ENCODE peak calls at places on chromosomes 13 and 19, in nine cellular contexts. H, B, E, N, S, V, M, J and L are unnamed samples.

GRCh38 chr19:373391-374182 is 29.0 kb upstream of the MIER2 start:
- DNase-seq in J (peak; percentile 29), E (no peak), V (no peak), N (no peak), M (no peak), H (no peak), S (no peak), B (no peak), L (no peak)

GRCh38 chr13:79194272-79194671 is 211.8 kb downstream of the RBM26 start:
- DNase-seq in B (no peak), H (no peak), M (no peak), E (no peak), N (peak; percentile 49), J (no peak), S (no peak), V (peak; percentile 51), L (peak; percentile 64)

GRCh38 chr13:73913043-73913740 is 221.0 kb downstream of the KLF12 start:
- DNase-seq in B (no peak), M (no peak), S (peak; percentile 13), V (no peak), E (peak; percentile 60), H (peak; percentile 77), N (no peak), J (no peak), L (no peak)

GRCh38 chr13:20141238-20142018 is 19.4 kb downstream of the GJA3 start:
- DNase-seq in B (no peak), M (peak; percentile 71), H (no peak), V (no peak), N (no peak), E (no peak), J (no peak), S (no peak), L (no peak)

GRCh38 chr13:21014666-21015170 is 46.7 kb downstream of the LATS2 start:
- DNase-seq in J (peak; percentile 65), S (peak; percentile 51), M (peak; percentile 66), N (no peak), V (no peak), B (no peak), H (peak; percentile 80), E (peak; percentile 88), L (no peak)

GRCh38 chr19:18304496-18305312 is 18.2 kb downstream of the LSM4 start:
- DNase-seq in B (peak; percentile 65), H (peak; percentile 75), E (peak; percentile 72), M (peak; percentile 89), J (peak; percentile 89), S (no peak), N (peak; percentile 92), V (peak; percentile 89), L (peak; percentile 89)

GRCh38 chr19:31301306-31301980 is 47.8 kb downstream of the TSHZ3 start:
- DNase-seq in N (no peak), J (no peak), M (no peak), H (no peak), E (no peak), B (no peak), S (no peak), V (no peak), L (no peak)

GRCh38 chr13:31742102-31742695 is 2.9 kb downstream of the RXFP2 start:
- DNase-seq in E (peak; percentile 88), J (peak; percentile 63), H (peak; percentile 83), S (peak; percentile 73), N (peak; percentile 53), M (peak; percentile 45), B (peak; percentile 73), V (peak; percentile 34), L (peak; percentile 65)

GRCh38 chr13:106649495-106649894 is 81.6 kb upstream of the ARGLU1 start:
- DNase-seq in M (no peak), N (no peak), H (peak; percentile 16), B (no peak), J (no peak), E (no peak), V (no peak), S (peak; percentile 39), L (no peak)

DNA sequence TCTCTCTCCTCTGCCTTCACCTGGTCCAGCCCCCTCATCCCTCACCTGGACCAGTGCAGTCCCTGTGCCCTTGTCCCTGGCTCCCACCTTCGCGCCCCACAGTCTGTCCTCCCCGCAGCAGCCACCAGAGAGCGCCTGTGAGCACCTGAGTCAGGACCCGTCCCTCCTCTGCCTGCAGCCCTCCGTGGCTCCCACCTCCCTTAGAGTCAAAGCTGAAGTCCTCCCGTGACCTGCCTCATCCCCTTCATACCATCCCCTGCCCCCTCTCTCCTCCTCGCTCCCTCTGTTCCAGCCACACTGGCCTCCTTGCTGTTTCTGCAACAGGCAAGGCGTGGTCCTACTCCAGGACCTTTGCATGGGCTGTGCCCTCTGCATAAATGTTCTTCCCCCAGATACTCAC is 10.3 kb downstream of the CELF5 start:
- DNase-seq in S (no peak), M (no peak), B (no peak), J (no peak), N (no peak), E (no peak), V (no peak), H (no peak), L (no peak)
- TF ChIP-seq CTCF in S (peak; percentile 23), M (no peak), B (no peak), J (no peak), N (peak; percentile 47), E (peak; percentile 24), V (no peak), H (peak; percentile 38), L (peak; percentile 36)

GRCh38 chr13:29748097-29748496 is 102.3 kb downstream of the UBL3 start:
- DNase-seq in N (no peak), S (no peak), M (no peak), B (no peak), J (no peak), V (no peak), H (no peak), E (no peak), L (no peak)

GRCh38 chr13:29743229-29743786 is 107.1 kb downstream of the UBL3 start:
- DNase-seq in H (no peak), V (no peak), E (peak; percentile 65), M (peak; percentile 45), B (no peak), J (no peak), S (no peak), N (no peak), L (no peak)

GRCh38 chr13:29745704-29746103 is 104.7 kb downstream of the UBL3 start:
- DNase-seq in J (no peak), S (no peak), B (no peak), M (no peak), N (no peak), H (no peak), V (no peak), E (no peak), L (no peak)

GRCh38 chr13:29749401-29750177 is 100.8 kb downstream of the UBL3 start:
- DNase-seq in B (no peak), S (peak; percentile 20), N (no peak), M (no peak), E (peak; percentile 39), H (peak; percentile 58), V (no peak), J (no peak), L (no peak)

GRCh38 chr13:29746167-29746677 is 104.2 kb downstream of the UBL3 start:
- DNase-seq in M (no peak), V (no peak), N (no peak), J (no peak), H (no peak), E (peak; percentile 25), S (no peak), B (no peak), L (no peak)
- TF ChIP-seq CTCF in M (no peak), V (no peak), N (no peak), J (no peak), H (no peak), E (no peak), S (no peak), B (no peak), L (no peak)

DNA sequence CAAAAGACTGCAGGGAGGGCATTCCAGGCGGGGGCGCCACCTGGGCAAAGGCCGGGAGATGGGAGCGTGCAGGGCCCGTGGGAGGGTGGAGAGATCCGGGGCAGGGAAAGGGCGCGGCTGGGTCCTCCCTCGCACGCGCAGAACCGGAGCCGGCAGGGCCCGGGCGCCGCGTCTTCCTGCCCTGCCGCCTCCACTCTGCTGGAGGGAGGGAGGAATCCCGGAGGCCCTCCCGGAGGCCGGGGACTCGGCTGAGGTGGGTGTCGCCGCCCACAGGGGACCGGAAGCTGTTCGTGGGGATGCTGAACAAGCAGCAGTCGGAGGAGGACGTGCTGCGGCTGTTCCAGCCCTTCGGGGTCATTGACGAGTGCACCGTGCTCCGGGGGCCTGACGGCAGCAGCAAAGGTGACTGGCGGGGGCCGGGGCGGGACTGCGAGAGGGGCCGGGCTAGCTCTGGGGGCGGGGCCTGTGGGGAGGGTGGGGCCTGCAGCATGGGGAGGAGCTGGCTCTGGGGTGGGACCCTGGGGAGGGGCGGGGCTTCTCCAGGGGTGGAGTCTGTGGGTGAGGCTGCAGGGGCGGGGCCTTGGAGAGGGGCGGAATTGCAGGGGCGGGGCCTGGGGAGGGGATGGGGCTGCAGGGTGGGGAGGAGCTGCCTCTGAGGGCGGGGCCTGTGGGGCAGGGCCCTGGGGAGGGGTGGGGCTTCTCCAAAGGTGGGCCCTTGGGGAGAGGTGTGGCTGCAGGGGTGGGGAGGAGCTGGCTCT is 51.3 kb downstream of the CELF5 start:
- DNase-seq in B (peak; percentile 95), N (peak; percentile 99), E (peak; percentile 64), S (peak; percentile 91), V (peak; percentile 98), J (peak; percentile 63), M (peak; percentile 32), H (peak; percentile 81), L (peak; percentile 98)
- TF ChIP-seq CTCF in B (peak; percentile 74), N (no peak), E (no peak), S (no peak), V (peak; percentile 14), J (no peak), M (peak; percentile 23), H (no peak), L (no peak)

GRCh38 chr13:99214691-99215090 is 14.0 kb downstream of the UBAC2 start:
- DNase-seq in S (no peak), B (no peak), J (no peak), V (no peak), M (no peak), N (no peak), E (no peak), H (no peak), L (no peak)

GRCh38 chr13:99215466-99215865 is 14.8 kb downstream of the UBAC2 start:
- DNase-seq in S (no peak), M (no peak), B (no peak), N (no peak), J (no peak), E (no peak), V (peak; percentile 84), H (no peak), L (no peak)

GRCh38 chr13:99211421-99212035 is 10.9 kb downstream of the UBAC2 start:
- DNase-seq in M (no peak), B (no peak), H (no peak), J (no peak), S (no peak), E (no peak), N (no peak), V (no peak), L (no peak)

GRCh38 chr13:99217461-99218101 is 16.9 kb downstream of the UBAC2 start:
- DNase-seq in E (no peak), S (no peak), M (no peak), H (no peak), V (no peak), N (no peak), J (no peak), B (no peak), L (no peak)

DNA sequence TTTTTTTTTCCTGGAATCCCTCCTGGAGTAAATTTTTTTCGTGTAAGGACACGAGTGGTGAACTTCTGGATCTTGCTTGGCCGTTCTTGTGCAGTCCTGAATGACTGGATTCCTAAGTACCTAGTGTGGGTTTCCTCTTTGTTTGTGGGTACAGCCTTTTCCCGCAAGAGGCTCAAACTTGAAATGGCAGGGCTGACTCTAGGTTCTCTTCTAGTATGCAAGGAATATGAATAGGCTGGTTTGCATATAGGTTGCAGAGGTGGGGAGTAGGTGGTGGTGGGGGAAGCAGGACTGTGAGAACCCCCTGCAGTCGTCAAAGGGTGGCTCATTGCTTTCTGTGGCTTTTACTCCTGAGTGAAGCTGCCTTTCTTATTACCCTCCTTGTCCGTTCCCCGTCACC is 13.6 kb downstream of the UBAC2 start:
- DNase-seq in E (no peak), M (no peak), J (no peak), V (peak; percentile 71), H (no peak), S (no peak), N (peak; percentile 69), B (no peak), L (peak; percentile 46)
- TF ChIP-seq CTCF in E (no peak), M (no peak), J (no peak), V (no peak), H (no peak), S (no peak), N (no peak), B (no peak), L (no peak)